ENCODE peak calls at places on chromosomes 2 and 18, in six cellular contexts. One of them, this sample, is unnamed.

GRCh38 chr2:239793086-239793485 is 232.1 kb downstream of the NDUFA10 start:
- DNase-seq in left lung: no peak
- DNase-seq in endothelial cell of umbilical vein: no peak
- DNase-seq in prostate gland: no peak
- DNase-seq in upper lobe of right lung: no peak
- DNase-seq in mesendoderm: no peak
- DNase-seq in this sample: no peak

GRCh38 chr2:230441188-230441897 is 25.3 kb downstream of the SP100 start:
- DNase-seq in left lung: no peak
- DNase-seq in endothelial cell of umbilical vein: peak; percentile 82
- DNase-seq in prostate gland: no peak
- DNase-seq in upper lobe of right lung: no peak
- DNase-seq in mesendoderm: no peak
- DNase-seq in this sample: peak; percentile 18

GRCh38 chr2:177972782-177973181 is 99.8 kb downstream of the PDE11A start:
- DNase-seq in left lung: no peak
- DNase-seq in endothelial cell of umbilical vein: no peak
- DNase-seq in prostate gland: no peak
- DNase-seq in upper lobe of right lung: no peak
- DNase-seq in mesendoderm: peak; percentile 77
- DNase-seq in this sample: no peak

GRCh38 chr2:8224679-8225181 is 457.1 kb upstream of the ID2 start:
- DNase-seq in left lung: no peak
- DNase-seq in endothelial cell of umbilical vein: no peak
- DNase-seq in prostate gland: no peak
- DNase-seq in upper lobe of right lung: no peak
- DNase-seq in mesendoderm: no peak
- DNase-seq in this sample: no peak

GRCh38 chr18:23068692-23069305 is 66.5 kb upstream of the CABLES1 start:
- DNase-seq in left lung: no peak
- DNase-seq in endothelial cell of umbilical vein: peak; percentile 11
- DNase-seq in prostate gland: no peak
- DNase-seq in upper lobe of right lung: no peak
- DNase-seq in mesendoderm: no peak
- DNase-seq in this sample: no peak

GRCh38 chr2:23756593-23757292 is 170.2 kb downstream of the ATAD2B start:
- DNase-seq in left lung: no peak
- DNase-seq in endothelial cell of umbilical vein: no peak
- DNase-seq in prostate gland: no peak
- DNase-seq in upper lobe of right lung: no peak
- DNase-seq in mesendoderm: no peak
- DNase-seq in this sample: no peak

GRCh38 chr2:71235930-71236587 is 9.2 kb upstream of the PAIP2B start:
- DNase-seq in left lung: no peak
- DNase-seq in endothelial cell of umbilical vein: no peak
- DNase-seq in prostate gland: no peak
- DNase-seq in upper lobe of right lung: no peak
- DNase-seq in mesendoderm: peak; percentile 30
- DNase-seq in this sample: no peak

GRCh38 chr2:49306925-49307324 is 152.6 kb upstream of the FSHR start:
- DNase-seq in left lung: no peak
- DNase-seq in endothelial cell of umbilical vein: peak; percentile 35
- DNase-seq in prostate gland: peak; percentile 66
- DNase-seq in upper lobe of right lung: no peak
- DNase-seq in mesendoderm: no peak
- DNase-seq in this sample: no peak

GRCh38 chr2:95386031-95386430 is 16.5 kb upstream of the FAHD2A start:
- DNase-seq in left lung: no peak
- DNase-seq in endothelial cell of umbilical vein: no peak
- DNase-seq in prostate gland: no peak
- DNase-seq in upper lobe of right lung: no peak
- DNase-seq in mesendoderm: no peak
- DNase-seq in this sample: no peak

DNA sequence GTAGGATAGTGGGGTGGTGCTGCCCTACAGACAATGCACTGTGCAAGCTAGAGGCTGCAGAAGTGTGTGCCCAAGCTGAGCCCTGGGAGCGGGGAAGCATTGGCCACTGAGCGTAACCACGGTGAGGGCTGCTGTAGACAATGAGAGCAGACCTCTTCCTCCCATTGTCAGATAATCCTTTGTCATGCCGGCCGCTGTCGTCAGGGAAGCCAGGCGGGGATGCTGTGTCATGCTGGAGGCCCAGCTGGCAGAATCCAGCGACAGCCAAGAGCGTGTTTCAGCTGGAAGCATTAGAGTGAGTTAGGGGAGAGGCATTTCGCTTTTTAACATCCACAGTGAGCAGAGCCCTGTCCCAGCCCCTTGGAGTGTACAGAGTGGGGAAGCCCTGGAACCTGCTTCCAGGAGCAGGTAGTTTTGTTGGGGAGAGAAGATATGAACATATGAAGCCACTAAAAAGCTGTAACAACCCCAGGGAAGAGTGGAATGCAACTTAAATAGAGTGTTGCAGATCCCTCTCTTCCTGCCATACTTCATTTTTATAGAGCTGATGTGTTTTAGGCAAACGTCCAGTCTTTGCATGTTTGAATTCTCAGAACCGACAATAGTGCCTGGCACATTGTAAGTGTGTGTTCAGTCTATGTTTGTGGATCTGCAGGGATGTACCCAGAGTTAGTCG is 7.0 kb downstream of the CTIF start:
- DNase-seq in left lung: peak; percentile 49
- DNase-seq in endothelial cell of umbilical vein: peak; percentile 92
- DNase-seq in prostate gland: peak; percentile 50
- DNase-seq in upper lobe of right lung: peak; percentile 26
- DNase-seq in mesendoderm: peak; percentile 96
- DNase-seq in this sample: peak; percentile 32
- H3K4me1 ChIP-seq in left lung: peaks cover 36% of the 10 kb centered on the region
- H3K4me1 ChIP-seq in endothelial cell of umbilical vein: peaks cover 33% of the 10 kb centered on the region
- H3K4me1 ChIP-seq in prostate gland: peaks cover 10% of the 10 kb centered on the region
- H3K4me1 ChIP-seq in upper lobe of right lung: peaks cover 43% of the 10 kb centered on the region
- H3K4me1 ChIP-seq in mesendoderm: peaks cover 50% of the 10 kb centered on the region
- H3K4me1 ChIP-seq in this sample: no peaks in the 10 kb centered on the region

GRCh38 chr2:38856165-38856564 is 19.6 kb downstream of the DHX57 start:
- DNase-seq in left lung: no peak
- DNase-seq in endothelial cell of umbilical vein: no peak
- DNase-seq in prostate gland: no peak
- DNase-seq in upper lobe of right lung: no peak
- DNase-seq in mesendoderm: no peak
- DNase-seq in this sample: no peak
- H3K36me3 ChIP-seq in left lung: peaks cover 85% of the 10 kb centered on the region
- H3K36me3 ChIP-seq in endothelial cell of umbilical vein: peaks cover 17% of the 10 kb centered on the region
- H3K36me3 ChIP-seq in prostate gland: no peaks in the 10 kb centered on the region
- H3K36me3 ChIP-seq in upper lobe of right lung: peaks cover 50% of the 10 kb centered on the region
- H3K36me3 ChIP-seq in mesendoderm: no peaks in the 10 kb centered on the region
- H3K36me3 ChIP-seq in this sample: peaks cover 6% of the 10 kb centered on the region

GRCh38 chr2:234135750-234136221 is 85.3 kb downstream of the SPP2 start:
- DNase-seq in left lung: peak; percentile 64
- DNase-seq in endothelial cell of umbilical vein: peak; percentile 73
- DNase-seq in prostate gland: peak; percentile 43
- DNase-seq in upper lobe of right lung: peak; percentile 71
- DNase-seq in mesendoderm: peak; percentile 97
- DNase-seq in this sample: peak; percentile 56
- H3K4me1 ChIP-seq in left lung: peaks cover 8% of the 10 kb centered on the region
- H3K4me1 ChIP-seq in endothelial cell of umbilical vein: peaks cover 16% of the 10 kb centered on the region
- H3K4me1 ChIP-seq in prostate gland: no peaks in the 10 kb centered on the region
- H3K4me1 ChIP-seq in upper lobe of right lung: peaks cover 7% of the 10 kb centered on the region
- H3K4me1 ChIP-seq in mesendoderm: peaks cover 5% of the 10 kb centered on the region
- H3K4me1 ChIP-seq in this sample: no peaks in the 10 kb centered on the region

DNA sequence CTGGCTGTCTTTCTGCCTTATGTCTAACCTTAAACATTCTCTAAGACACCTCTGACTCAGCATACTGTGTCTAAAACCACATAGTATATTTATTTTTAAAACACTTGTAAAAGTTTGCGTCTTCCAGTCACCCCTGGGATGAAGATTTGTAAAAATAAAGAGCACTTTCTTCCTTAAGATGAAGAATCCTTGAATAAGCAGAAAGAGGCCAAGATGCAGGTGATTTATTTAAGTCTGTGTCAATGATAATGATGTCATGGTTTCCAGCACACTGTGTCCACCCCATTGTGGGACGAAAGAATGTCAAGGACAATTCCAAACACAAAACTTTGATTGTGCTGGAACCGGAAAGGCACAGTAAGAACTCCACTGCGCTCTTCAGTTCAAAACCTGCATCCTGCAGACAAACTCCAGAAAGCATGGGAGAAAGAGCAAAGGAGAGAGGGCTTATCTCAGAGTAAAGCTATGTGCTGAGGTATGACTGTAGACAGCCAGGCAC is 92.9 kb downstream of the ZEB2 start:
- DNase-seq in left lung: no peak
- DNase-seq in endothelial cell of umbilical vein: peak; percentile 82
- DNase-seq in prostate gland: no peak
- DNase-seq in upper lobe of right lung: no peak
- DNase-seq in mesendoderm: peak; percentile 63
- DNase-seq in this sample: no peak
- H3K36me3 ChIP-seq in left lung: peaks cover 46% of the 10 kb centered on the region
- H3K36me3 ChIP-seq in endothelial cell of umbilical vein: peaks cover 5% of the 10 kb centered on the region
- H3K36me3 ChIP-seq in prostate gland: no peaks in the 10 kb centered on the region
- H3K36me3 ChIP-seq in upper lobe of right lung: peaks cover 26% of the 10 kb centered on the region
- H3K36me3 ChIP-seq in mesendoderm: no peaks in the 10 kb centered on the region
- H3K36me3 ChIP-seq in this sample: no peaks in the 10 kb centered on the region

GRCh38 chr18:62723666-62724281 is 8.4 kb downstream of the PHLPP1 start:
- DNase-seq in left lung: no peak
- DNase-seq in endothelial cell of umbilical vein: no peak
- DNase-seq in prostate gland: no peak
- DNase-seq in upper lobe of right lung: no peak
- DNase-seq in mesendoderm: no peak
- DNase-seq in this sample: no peak
- H3K4me1 ChIP-seq in left lung: peaks cover 18% of the 10 kb centered on the region
- H3K4me1 ChIP-seq in endothelial cell of umbilical vein: no peaks in the 10 kb centered on the region
- H3K4me1 ChIP-seq in prostate gland: no peaks in the 10 kb centered on the region
- H3K4me1 ChIP-seq in upper lobe of right lung: peaks cover 8% of the 10 kb centered on the region
- H3K4me1 ChIP-seq in mesendoderm: peaks cover 4% of the 10 kb centered on the region
- H3K4me1 ChIP-seq in this sample: peaks cover 10% of the 10 kb centered on the region